ENCODE peak calls at places on chromosomes 3 and 15, in nine cellular contexts. Q, R, E, B, I, K, G, V and X are unnamed samples.

GRCh38 chr15:57920916-57921315 is 144.6 kb downstream of the ALDH1A2 start:
- DNase-seq in K (no peak), E (no peak), I (no peak), B (no peak), V (no peak), Q (no peak), G (no peak), R (no peak), X (no peak)

GRCh38 chr3:134694946-134695543 is 44.2 kb upstream of the KY start:
- DNase-seq in E (no peak), B (no peak), Q (no peak), R (no peak), V (no peak), I (no peak), G (no peak), K (no peak), X (no peak)

GRCh38 chr3:66809579-66809958 is 188.5 kb upstream of the KBTBD8 start:
- DNase-seq in I (no peak), E (no peak), Q (no peak), V (no peak), K (no peak), R (no peak), B (no peak), G (no peak), X (no peak)

GRCh38 chr3:101484805-101485620 is 28.0 kb downstream of the SENP7 start:
- DNase-seq in I (no peak), V (no peak), K (no peak), B (no peak), G (no peak), Q (no peak), E (no peak), R (no peak), X (no peak)

GRCh38 chr15:101646652-101647051 is 5.5 kb downstream of the TM2D3 start:
- DNase-seq in Q (no peak), R (no peak), B (no peak), V (no peak), K (no peak), I (no peak), G (no peak), E (no peak), X (no peak)

GRCh38 chr15:100973351-100974034 is 54.3 kb downstream of the LRRK1 start:
- DNase-seq in K (no peak), I (no peak), G (no peak), Q (no peak), V (no peak), E (peak), B (no peak), R (no peak), X (no peak)

GRCh38 chr15:100521907-100522306 is 6.8 kb downstream of the CERS3 start:
- DNase-seq in B (no peak), G (no peak), I (no peak), V (no peak), E (no peak), R (no peak), Q (no peak), K (no peak), X (no peak)

GRCh38 chr3:186044973-186045372 is 63.9 kb downstream of the ETV5 start:
- DNase-seq in Q (no peak), R (no peak), V (no peak), K (no peak), B (no peak), E (no peak), I (no peak), G (no peak), X (no peak)

GRCh38 chr3:27752926-27753325 is 30.8 kb upstream of the EOMES start:
- DNase-seq in V (no peak), B (no peak), Q (no peak), K (no peak), G (no peak), I (no peak), R (no peak), E (no peak), X (no peak)